ENCODE peak calls at places on chromosomes 3 and 15, in seven cellular contexts. T, Q, C, V, A, S and U are unnamed samples.

GRCh38 chr3:184042617-184043016 is 10.2 kb upstream of the HTR3C start:
- DNase-seq in T (no peak), Q (no peak), C (no peak), V (no peak), A (no peak), S (no peak), U (no peak)

GRCh38 chr3:15361494-15362214 is 29.3 kb upstream of the SH3BP5 start:
- DNase-seq in T (peak), Q (peak), C (peak), V (no peak), A (no peak), S (no peak), U (peak)

GRCh38 chr3:140626856-140627255 is 51.0 kb upstream of the TRIM42 start:
- DNase-seq in T (no peak), Q (no peak), C (no peak), V (no peak), A (no peak), S (no peak), U (no peak)

GRCh38 chr3:66272016-66272415 is 51.2 kb downstream of the SLC25A26 start:
- DNase-seq in T (no peak), Q (no peak), C (no peak), V (no peak), A (no peak), S (no peak), U (no peak)

GRCh38 chr3:118801899-118802298 is 232.7 kb downstream of the IGSF11 start:
- DNase-seq in T (no peak), Q (no peak), C (no peak), V (no peak), A (no peak), S (no peak), U (no peak)

GRCh38 chr3:141086188-141086587 is 35.0 kb downstream of the SPSB4 start:
- DNase-seq in T (no peak), Q (no peak), C (no peak), V (no peak), A (no peak), S (no peak), U (no peak)

GRCh38 chr15:74315626-74316025 is 51.8 kb downstream of the CYP11A1 start:
- DNase-seq in T (no peak), Q (peak), C (peak), V (no peak), A (no peak), S (no peak), U (peak)

GRCh38 chr3:72273615-72274014 is 488.7 kb upstream of the PROK2 start:
- DNase-seq in T (peak), Q (no peak), C (no peak), V (no peak), A (no peak), S (no peak), U (no peak)

GRCh38 chr3:114389156-114389555 is 95.3 kb downstream of the TIGIT start:
- DNase-seq in T (no peak), Q (no peak), C (no peak), V (no peak), A (no peak), S (no peak), U (no peak)

GRCh38 chr15:64527263-64527984 is 67.0 kb downstream of the ZNF609 start:
- DNase-seq in T (peak), Q (no peak), C (no peak), V (no peak), A (no peak), S (no peak), U (no peak)

GRCh38 chr3:186886202-186886820 is 43.8 kb downstream of the ADIPOQ start:
- DNase-seq in T (no peak), Q (no peak), C (no peak), V (no peak), A (no peak), S (no peak), U (no peak)

GRCh38 chr15:65396283-65396964 is 18.6 kb upstream of the IGDCC3 start:
- DNase-seq in T (no peak), Q (no peak), C (no peak), V (no peak), A (no peak), S (no peak), U (no peak)

GRCh38 chr3:24446032-24446431 is 48.6 kb downstream of the THRB start:
- DNase-seq in T (no peak), Q (no peak), C (no peak), V (no peak), A (no peak), S (no peak), U (no peak)

GRCh38 chr15:69719527-69719926 is 266.9 kb downstream of the RPLP1 start:
- DNase-seq in T (peak), Q (peak), C (no peak), V (peak), A (no peak), S (peak), U (peak)

GRCh38 chr3:195069501-195070251 is 201.3 kb downstream of the XXYLT1 start:
- DNase-seq in T (no peak), Q (no peak), C (no peak), V (no peak), A (peak), S (peak), U (no peak)

GRCh38 chr3:180401226-180401625 is 200.7 kb upstream of the TTC14 start:
- DNase-seq in T (no peak), Q (no peak), C (no peak), V (no peak), A (no peak), S (no peak), U (no peak)

GRCh38 chr3:52752045-52752660 is 18.6 kb downstream of the NEK4 start:
- DNase-seq in T (no peak), Q (no peak), C (no peak), V (no peak), A (no peak), S (no peak), U (no peak)

GRCh38 chr15:90855139-90855538 is 13.2 kb upstream of the FURIN start:
- DNase-seq in T (no peak), Q (no peak), C (no peak), V (no peak), A (no peak), S (no peak), U (no peak)

GRCh38 chr3:113096158-113096893 is 105.5 kb downstream of the GTPBP8 start:
- DNase-seq in T (peak), Q (no peak), C (no peak), V (no peak), A (no peak), S (no peak), U (no peak)

GRCh38 chr3:130529816-130530215 is 12.8 kb downstream of the COL6A6 start:
- DNase-seq in T (no peak), Q (peak), C (no peak), V (no peak), A (no peak), S (no peak), U (peak)

GRCh38 chr15:29569533-29570092 is 252.7 kb downstream of the TJP1 start:
- DNase-seq in T (no peak), Q (no peak), C (no peak), V (no peak), A (no peak), S (no peak), U (no peak)

GRCh38 chr3:46695962-46696922 is 2.8 kb upstream of the ALS2CL start:
- DNase-seq in T (no peak), Q (no peak), C (no peak), V (peak), A (no peak), S (peak), U (peak)

GRCh38 chr3:193863657-193864323 is 270.8 kb downstream of the OPA1 start:
- DNase-seq in T (no peak), Q (no peak), C (no peak), V (peak), A (no peak), S (no peak), U (no peak)

GRCh38 chr3:9422712-9423424 is 25.5 kb downstream of the SETD5 start:
- DNase-seq in T (peak), Q (no peak), C (no peak), V (peak), A (peak), S (peak), U (peak)

GRCh38 chr15:25250011-25250596 is 188.7 kb downstream of the UBE3A start:
- DNase-seq in T (no peak), Q (no peak), C (no peak), V (no peak), A (peak), S (peak), U (no peak)

DNA sequence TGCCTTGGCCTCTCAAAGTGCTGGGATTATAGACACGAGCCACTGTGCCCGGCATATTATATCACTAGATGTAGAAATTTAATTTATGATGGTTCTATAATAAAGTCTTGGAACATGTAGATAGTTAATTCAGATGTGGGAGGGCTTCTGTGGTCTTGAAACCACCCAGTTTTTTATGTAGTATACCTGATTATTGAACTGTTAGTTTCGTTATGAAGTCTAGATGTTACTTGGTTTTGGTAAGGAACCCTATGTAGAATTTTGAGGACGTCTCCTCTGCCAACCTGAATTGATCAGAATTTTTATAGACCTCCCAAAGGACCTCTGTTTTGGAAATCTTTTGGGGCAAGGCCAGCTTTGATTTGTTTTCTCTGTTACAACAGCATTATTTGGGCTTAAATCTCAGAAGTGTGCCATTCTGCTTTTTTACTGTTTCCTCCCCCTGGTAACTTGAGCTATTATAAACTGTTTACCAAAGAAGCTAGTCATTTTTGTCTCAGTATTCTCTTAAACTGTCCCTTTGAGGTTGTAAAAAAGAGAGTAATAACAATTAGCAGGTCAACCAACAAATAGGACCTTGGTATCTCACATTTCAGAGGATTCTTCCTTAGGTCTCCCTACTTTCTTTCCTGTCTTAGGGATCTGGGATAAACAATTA is 20.8 kb downstream of the AKAP13 start:
- DNase-seq in T (no peak), Q (no peak), C (no peak), V (no peak), A (no peak), S (no peak), U (peak)
- H3K4me3 ChIP-seq in T (no peak), Q (peak), C (peak), V (no peak), A (no peak), S (no peak), U (peak)

GRCh38 chr15:45449878-45450277 is 71.5 kb upstream of the GATM start:
- DNase-seq in T (no peak), Q (no peak), C (no peak), V (no peak), A (no peak), S (no peak), U (no peak)

GRCh38 chr15:45449387-45449786 is 71.0 kb upstream of the GATM start:
- DNase-seq in T (no peak), Q (no peak), C (no peak), V (no peak), A (no peak), S (no peak), U (no peak)

GRCh38 chr15:45448516-45448915 is 70.2 kb upstream of the GATM start:
- DNase-seq in T (no peak), Q (no peak), C (no peak), V (no peak), A (no peak), S (no peak), U (no peak)

GRCh38 chr15:45451265-45451664 is 71.3 kb downstream of the SLC30A4 start:
- DNase-seq in T (no peak), Q (no peak), C (no peak), V (no peak), A (no peak), S (no peak), U (no peak)

GRCh38 chr15:45450468-45450867 is 72.1 kb downstream of the SLC30A4 start:
- DNase-seq in T (no peak), Q (no peak), C (no peak), V (no peak), A (no peak), S (no peak), U (no peak)
- H3K4me3 ChIP-seq in T (no peak), Q (no peak), C (no peak), V (no peak), A (no peak), S (no peak), U (no peak)

GRCh38 chr15:72836676-72837325 is 53.2 kb upstream of the ADPGK start:
- DNase-seq in T (no peak), Q (no peak), C (no peak), V (peak), A (no peak), S (no peak), U (no peak)
- H3K4me3 ChIP-seq in T (no peak), Q (no peak), C (no peak), V (no peak), A (no peak), S (no peak), U (no peak)

DNA sequence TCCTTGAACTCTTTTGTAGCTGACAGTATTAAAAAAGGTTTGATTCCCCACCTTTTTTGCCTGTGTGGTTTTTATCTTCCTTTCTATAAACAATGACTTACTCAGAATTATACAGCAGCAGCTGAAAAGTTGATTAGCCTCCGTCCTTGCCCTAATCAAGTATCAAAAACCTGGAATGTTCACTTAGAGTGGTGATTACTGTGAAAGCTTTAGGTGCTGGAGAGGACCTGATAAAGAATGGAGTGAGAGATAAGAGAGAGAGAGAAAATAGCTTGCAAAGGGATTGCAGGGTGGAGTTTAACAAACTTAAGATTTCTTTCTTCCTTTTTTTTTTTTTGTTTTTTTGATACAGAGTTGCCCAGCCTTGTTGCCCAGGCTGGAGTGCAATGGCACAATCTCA is 6.7 kb downstream of the CGNL1 start:
- DNase-seq in T (no peak), Q (no peak), C (no peak), V (no peak), A (no peak), S (no peak), U (no peak)
- H3K4me3 ChIP-seq in T (no peak), Q (no peak), C (no peak), V (no peak), A (no peak), S (no peak), U (no peak)